ENCODE peak calls at places on chromosomes 4 and X, in nine cellular contexts. One of them, this sample, is unnamed.

GRCh38 chr4:5370286-5370685 is 319.0 kb downstream of the STK32B start:
- DNase-seq in activated T-cell treated with anti-CD3 and anti-CD28 coated beads for 1 hour: no peak
- DNase-seq in HT-29: no peak
- DNase-seq in activated effector memory CD4-positive, alpha-beta T cell treated with anti-CD3 and anti-CD28 coated beads, Interleukin-2, amount 50 U/mL, for 16 hours: no peak
- DNase-seq in K562: no peak
- DNase-seq in bronchial epithelial cell: peak
- DNase-seq in activated T-helper 1 cell treated with anti-CD3 and anti-CD28 coated beads, Interleukin-2, amount 50 U/mL, for 16 hours: no peak
- DNase-seq in stimulated activated CD4-positive, alpha-beta T cell treated with anti-CD3 and anti-CD28 coated beads, Interleukin-12 subunit alpha, Interleukin-12 subunit beta, amount 100 ng/mL, for 24 hours: no peak
- DNase-seq in CD8-positive, alpha-beta memory T cell: no peak
- DNase-seq in this sample: peak

GRCh38 chrX:135528756-135529155 is 8.3 kb downstream of the INTS6L start:
- DNase-seq in activated T-cell treated with anti-CD3 and anti-CD28 coated beads for 1 hour: no peak
- DNase-seq in HT-29: no peak
- DNase-seq in activated effector memory CD4-positive, alpha-beta T cell treated with anti-CD3 and anti-CD28 coated beads, Interleukin-2, amount 50 U/mL, for 16 hours: no peak
- DNase-seq in K562: no peak
- DNase-seq in bronchial epithelial cell: no peak
- DNase-seq in activated T-helper 1 cell treated with anti-CD3 and anti-CD28 coated beads, Interleukin-2, amount 50 U/mL, for 16 hours: no peak
- DNase-seq in stimulated activated CD4-positive, alpha-beta T cell treated with anti-CD3 and anti-CD28 coated beads, Interleukin-12 subunit alpha, Interleukin-12 subunit beta, amount 100 ng/mL, for 24 hours: no peak
- DNase-seq in CD8-positive, alpha-beta memory T cell: no peak
- DNase-seq in this sample: no peak

GRCh38 chr4:169963998-169964397 is 62.2 kb downstream of the MFAP3L start:
- DNase-seq in activated T-cell treated with anti-CD3 and anti-CD28 coated beads for 1 hour: no peak
- DNase-seq in HT-29: no peak
- DNase-seq in activated effector memory CD4-positive, alpha-beta T cell treated with anti-CD3 and anti-CD28 coated beads, Interleukin-2, amount 50 U/mL, for 16 hours: no peak
- DNase-seq in K562: no peak
- DNase-seq in bronchial epithelial cell: no peak
- DNase-seq in activated T-helper 1 cell treated with anti-CD3 and anti-CD28 coated beads, Interleukin-2, amount 50 U/mL, for 16 hours: no peak
- DNase-seq in stimulated activated CD4-positive, alpha-beta T cell treated with anti-CD3 and anti-CD28 coated beads, Interleukin-12 subunit alpha, Interleukin-12 subunit beta, amount 100 ng/mL, for 24 hours: no peak
- DNase-seq in CD8-positive, alpha-beta memory T cell: no peak
- DNase-seq in this sample: no peak

GRCh38 chr4:85610450-85610849 is 135.5 kb downstream of the ARHGAP24 start:
- DNase-seq in activated T-cell treated with anti-CD3 and anti-CD28 coated beads for 1 hour: no peak
- DNase-seq in HT-29: no peak
- DNase-seq in activated effector memory CD4-positive, alpha-beta T cell treated with anti-CD3 and anti-CD28 coated beads, Interleukin-2, amount 50 U/mL, for 16 hours: no peak
- DNase-seq in K562: no peak
- DNase-seq in bronchial epithelial cell: no peak
- DNase-seq in activated T-helper 1 cell treated with anti-CD3 and anti-CD28 coated beads, Interleukin-2, amount 50 U/mL, for 16 hours: no peak
- DNase-seq in stimulated activated CD4-positive, alpha-beta T cell treated with anti-CD3 and anti-CD28 coated beads, Interleukin-12 subunit alpha, Interleukin-12 subunit beta, amount 100 ng/mL, for 24 hours: no peak
- DNase-seq in CD8-positive, alpha-beta memory T cell: no peak
- DNase-seq in this sample: no peak

GRCh38 chrX:135625995-135626394 is 87.4 kb upstream of the CT45A1 start:
- DNase-seq in activated T-cell treated with anti-CD3 and anti-CD28 coated beads for 1 hour: no peak
- DNase-seq in HT-29: peak
- DNase-seq in activated effector memory CD4-positive, alpha-beta T cell treated with anti-CD3 and anti-CD28 coated beads, Interleukin-2, amount 50 U/mL, for 16 hours: no peak
- DNase-seq in K562: peak
- DNase-seq in bronchial epithelial cell: peak
- DNase-seq in activated T-helper 1 cell treated with anti-CD3 and anti-CD28 coated beads, Interleukin-2, amount 50 U/mL, for 16 hours: no peak
- DNase-seq in stimulated activated CD4-positive, alpha-beta T cell treated with anti-CD3 and anti-CD28 coated beads, Interleukin-12 subunit alpha, Interleukin-12 subunit beta, amount 100 ng/mL, for 24 hours: no peak
- DNase-seq in CD8-positive, alpha-beta memory T cell: no peak
- DNase-seq in this sample: peak

GRCh38 chr4:8710416-8710815 is 117.9 kb downstream of the CPZ start:
- DNase-seq in activated T-cell treated with anti-CD3 and anti-CD28 coated beads for 1 hour: no peak
- DNase-seq in HT-29: no peak
- DNase-seq in activated effector memory CD4-positive, alpha-beta T cell treated with anti-CD3 and anti-CD28 coated beads, Interleukin-2, amount 50 U/mL, for 16 hours: peak
- DNase-seq in K562: no peak
- DNase-seq in bronchial epithelial cell: no peak
- DNase-seq in activated T-helper 1 cell treated with anti-CD3 and anti-CD28 coated beads, Interleukin-2, amount 50 U/mL, for 16 hours: no peak
- DNase-seq in stimulated activated CD4-positive, alpha-beta T cell treated with anti-CD3 and anti-CD28 coated beads, Interleukin-12 subunit alpha, Interleukin-12 subunit beta, amount 100 ng/mL, for 24 hours: no peak
- DNase-seq in CD8-positive, alpha-beta memory T cell: no peak
- DNase-seq in this sample: no peak

GRCh38 chr4:147334478-147334877 is 146.4 kb upstream of the EDNRA start:
- DNase-seq in activated T-cell treated with anti-CD3 and anti-CD28 coated beads for 1 hour: no peak
- DNase-seq in HT-29: peak
- DNase-seq in activated effector memory CD4-positive, alpha-beta T cell treated with anti-CD3 and anti-CD28 coated beads, Interleukin-2, amount 50 U/mL, for 16 hours: no peak
- DNase-seq in K562: no peak
- DNase-seq in bronchial epithelial cell: peak
- DNase-seq in activated T-helper 1 cell treated with anti-CD3 and anti-CD28 coated beads, Interleukin-2, amount 50 U/mL, for 16 hours: no peak
- DNase-seq in stimulated activated CD4-positive, alpha-beta T cell treated with anti-CD3 and anti-CD28 coated beads, Interleukin-12 subunit alpha, Interleukin-12 subunit beta, amount 100 ng/mL, for 24 hours: no peak
- DNase-seq in CD8-positive, alpha-beta memory T cell: no peak
- DNase-seq in this sample: no peak

GRCh38 chr4:962231-963208 is 10.8 kb downstream of the DGKQ start:
- DNase-seq in activated T-cell treated with anti-CD3 and anti-CD28 coated beads for 1 hour: no peak
- DNase-seq in HT-29: peak
- DNase-seq in activated effector memory CD4-positive, alpha-beta T cell treated with anti-CD3 and anti-CD28 coated beads, Interleukin-2, amount 50 U/mL, for 16 hours: no peak
- DNase-seq in K562: no peak
- DNase-seq in bronchial epithelial cell: no peak
- DNase-seq in activated T-helper 1 cell treated with anti-CD3 and anti-CD28 coated beads, Interleukin-2, amount 50 U/mL, for 16 hours: no peak
- DNase-seq in stimulated activated CD4-positive, alpha-beta T cell treated with anti-CD3 and anti-CD28 coated beads, Interleukin-12 subunit alpha, Interleukin-12 subunit beta, amount 100 ng/mL, for 24 hours: no peak
- DNase-seq in CD8-positive, alpha-beta memory T cell: no peak
- DNase-seq in this sample: peak

GRCh38 chr4:8847764-8848163 is 23.9 kb downstream of the HMX1 start:
- DNase-seq in activated T-cell treated with anti-CD3 and anti-CD28 coated beads for 1 hour: no peak
- DNase-seq in HT-29: no peak
- DNase-seq in activated effector memory CD4-positive, alpha-beta T cell treated with anti-CD3 and anti-CD28 coated beads, Interleukin-2, amount 50 U/mL, for 16 hours: peak
- DNase-seq in K562: no peak
- DNase-seq in bronchial epithelial cell: no peak
- DNase-seq in activated T-helper 1 cell treated with anti-CD3 and anti-CD28 coated beads, Interleukin-2, amount 50 U/mL, for 16 hours: no peak
- DNase-seq in stimulated activated CD4-positive, alpha-beta T cell treated with anti-CD3 and anti-CD28 coated beads, Interleukin-12 subunit alpha, Interleukin-12 subunit beta, amount 100 ng/mL, for 24 hours: no peak
- DNase-seq in CD8-positive, alpha-beta memory T cell: no peak
- DNase-seq in this sample: peak

This sample was measured in SW480.